ENCODE peak calls at places on chromosomes 5 and 9, in four cellular contexts. V is dorsolateral prefrontal cortex; O is left cardiac atrium; R is stimulated activated CD4-positive, alpha-beta T cell treated with anti-CD3 and anti-CD28 coated beads, Interleukin-4, amount 100 ng/mL, for 48 hours. J is an unnamed sample.

GRCh38 chr5:136066705-136067271 is 38.0 kb downstream of the TGFBI start:
- DNase-seq in V (no peak), O (peak; percentile 46), R (no peak), J (peak; percentile 84)

GRCh38 chr9:135908334-135909204 is 1.2 kb upstream of the CAMSAP1 start:
- DNase-seq in V (peak; percentile 37), O (peak; percentile 36), R (no peak), J (no peak)

GRCh38 chr5:138336952-138337684 is 948 bp upstream of the FAM53C start:
- DNase-seq in V (no peak), O (peak; percentile 82), R (no peak), J (no peak)

GRCh38 chr5:109739741-109740140 is 50.0 kb downstream of the MAN2A1 start:
- DNase-seq in V (no peak), O (no peak), R (no peak), J (no peak)

GRCh38 chr5:69484891-69485290 is 7.7 kb upstream of the OCLN start:
- DNase-seq in V (no peak), O (no peak), R (no peak), J (no peak)

GRCh38 chr5:151001436-151001835 is 19.0 kb upstream of the GPX3 start:
- DNase-seq in V (no peak), O (no peak), R (no peak), J (no peak)

GRCh38 chr5:171907731-171908343 is 98.6 kb downstream of the FBXW11 start:
- DNase-seq in V (no peak), O (peak; percentile 40), R (peak; percentile 30), J (no peak)

GRCh38 chr9:92740446-92740961 is 24.1 kb downstream of the BICD2 start:
- DNase-seq in V (no peak), O (no peak), R (no peak), J (no peak)

GRCh38 chr9:5592231-5592630 is 36.7 kb upstream of the RIC1 start:
- DNase-seq in V (no peak), O (no peak), R (no peak), J (no peak)

GRCh38 chr5:157651011-157651611 is 1.1 kb downstream of the SOX30 start:
- DNase-seq in V (no peak), O (no peak), R (no peak), J (no peak)

GRCh38 chr5:30324083-30324482 is 869.4 kb upstream of the CDH6 start:
- DNase-seq in V (no peak), O (no peak), R (no peak), J (peak; percentile 37)

GRCh38 chr5:137633896-137634295 is 102.0 kb downstream of the KLHL3 start:
- DNase-seq in V (no peak), O (no peak), R (no peak), J (no peak)

GRCh38 chr9:19618816-19619215 is 170.0 kb downstream of the SLC24A2 start:
- DNase-seq in V (no peak), O (no peak), R (no peak), J (no peak)

GRCh38 chr5:154779105-154779504 is 23.9 kb downstream of the LARP1 start:
- DNase-seq in V (no peak), O (no peak), R (no peak), J (no peak)

GRCh38 chr5:1265461-1266455 is 29.1 kb downstream of the TERT start:
- DNase-seq in V (no peak), O (no peak), R (no peak), J (no peak)

GRCh38 chr9:125763373-125763772 is 16.2 kb downstream of the PBX3 start:
- DNase-seq in V (no peak), O (no peak), R (no peak), J (no peak)

GRCh38 chr9:89137548-89138462 is 40.8 kb downstream of the SHC3 start:
- DNase-seq in V (peak; percentile 41), O (peak; percentile 66), R (peak; percentile 19), J (no peak)

GRCh38 chr5:159469496-159470370 is 139.4 kb upstream of the IL12B start:
- DNase-seq in V (no peak), O (no peak), R (no peak), J (no peak)

GRCh38 chr5:149680810-149681221 is 49.3 kb upstream of the PPARGC1B start:
- DNase-seq in V (peak; percentile 43), O (peak; percentile 54), R (no peak), J (no peak)

GRCh38 chr9:116741742-116742141 is 54.6 kb downstream of the TRIM32 start:
- DNase-seq in V (no peak), O (no peak), R (no peak), J (no peak)

GRCh38 chr9:13014484-13014883 is 239.7 kb downstream of the LURAP1L start:
- DNase-seq in V (no peak), O (no peak), R (no peak), J (no peak)

J was measured in Caco-2.